ENCODE peak calls at places on chromosomes 6 and 20, in five cellular contexts. C, O, V, F and U are unnamed samples.

GRCh38 chr6:154070657-154071056 is 31.6 kb downstream of the OPRM1 start:
- DNase-seq in C (no peak), O (no peak), V (no peak), F (no peak), U (no peak)

GRCh38 chr20:25544316-25544715 is 41.0 kb downstream of the NINL start:
- DNase-seq in C (no peak), O (no peak), V (no peak), F (no peak), U (no peak)

GRCh38 chr6:13044390-13044789 is 283.9 kb downstream of the TBC1D7 start:
- DNase-seq in C (no peak), O (no peak), V (no peak), F (no peak), U (peak; percentile 61)

GRCh38 chr6:25401711-25402110 is 122.5 kb downstream of the CARMIL1 start:
- DNase-seq in C (no peak), O (no peak), V (no peak), F (no peak), U (no peak)

GRCh38 chr20:14632906-14633305 is 295.5 kb upstream of the FLRT3 start:
- DNase-seq in C (no peak), O (no peak), V (no peak), F (no peak), U (no peak)

GRCh38 chr6:31734703-31735500 is 1.4 kb downstream of the CLIC1 start:
- DNase-seq in C (peak; percentile 60), O (peak; percentile 50), V (peak; percentile 59), F (no peak), U (peak; percentile 69)

GRCh38 chr20:49956689-49957443 is 20.7 kb downstream of the RNF114 start:
- DNase-seq in C (no peak), O (no peak), V (no peak), F (no peak), U (no peak)

GRCh38 chr20:48718914-48719578 is 108.8 kb downstream of the PREX1 start:
- DNase-seq in C (no peak), O (no peak), V (no peak), F (no peak), U (no peak)

GRCh38 chr20:32969356-32970114 is 34.7 kb downstream of the SUN5 start:
- DNase-seq in C (no peak), O (no peak), V (no peak), F (no peak), U (no peak)

GRCh38 chr6:3831741-3832530 is 17.2 kb upstream of the FAM50B start:
- DNase-seq in C (no peak), O (no peak), V (no peak), F (no peak), U (no peak)

GRCh38 chr6:43953794-43954310 is 173.4 kb downstream of the MRPL14 start:
- DNase-seq in C (no peak), O (peak; percentile 35), V (peak; percentile 44), F (peak; percentile 44), U (no peak)

GRCh38 chr20:44187054-44187762 is at the start of gene JPH2:
- DNase-seq in C (no peak), O (peak; percentile 42), V (no peak), F (peak; percentile 79), U (peak; percentile 75)

GRCh38 chr6:81981812-81982211 is 229.3 kb upstream of the TENT5A start:
- DNase-seq in C (no peak), O (no peak), V (no peak), F (no peak), U (peak; percentile 18)

GRCh38 chr6:157411368-157411767 is 30.4 kb downstream of the ZDHHC14 start:
- DNase-seq in C (no peak), O (no peak), V (no peak), F (no peak), U (no peak)

GRCh38 chr6:28137458-28138020 is 4.1 kb upstream of the ZKSCAN8 start:
- DNase-seq in C (no peak), O (no peak), V (no peak), F (no peak), U (no peak)

GRCh38 chr6:28134716-28135115 is 7.0 kb upstream of the ZKSCAN8 start:
- DNase-seq in C (no peak), O (no peak), V (no peak), F (no peak), U (no peak)

GRCh38 chr6:28136585-28137457 is 4.9 kb upstream of the ZKSCAN8 start:
- DNase-seq in C (peak; percentile 75), O (peak; percentile 92), V (peak; percentile 94), F (peak; percentile 78), U (peak; percentile 51)

GRCh38 chr6:28134015-28134414 is 7.7 kb upstream of the ZKSCAN8 start:
- DNase-seq in C (no peak), O (no peak), V (no peak), F (no peak), U (no peak)

DNA sequence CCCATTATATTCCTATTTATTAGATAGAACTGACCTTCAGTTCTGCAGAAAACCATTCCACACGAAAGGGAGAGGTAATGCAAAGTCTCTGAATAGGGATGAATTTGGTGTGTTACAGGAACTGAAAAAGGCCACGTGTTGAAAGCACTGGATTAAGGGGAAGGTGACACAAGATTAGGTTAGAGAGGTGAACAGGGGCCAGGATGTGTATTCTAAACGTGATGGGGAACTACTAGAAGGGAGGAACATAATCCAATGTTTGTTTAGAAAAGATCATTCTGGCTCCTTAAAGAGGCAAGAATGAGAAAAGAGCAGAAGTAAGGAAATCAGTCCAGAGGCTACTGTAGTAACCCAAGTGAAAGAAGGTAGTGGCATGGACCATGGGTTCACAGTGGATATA is 6.3 kb upstream of the ZKSCAN8 start:
- DNase-seq in C (no peak), O (no peak), V (no peak), F (no peak), U (no peak)
- TF ChIP-seq POLR2A in C (no peak), O (no peak), V (no peak), F (no peak), U (no peak)

GRCh38 chr6:75286955-75287354 is 2.4 kb upstream of the TMEM30A start:
- DNase-seq in C (no peak), O (no peak), V (no peak), F (no peak), U (no peak)

GRCh38 chr6:75285156-75285639 is 606 bp upstream of the TMEM30A start:
- DNase-seq in C (no peak), O (no peak), V (no peak), F (no peak), U (no peak)

GRCh38 chr6:75282706-75283105 is 1.9 kb downstream of the TMEM30A start:
- DNase-seq in C (no peak), O (no peak), V (no peak), F (no peak), U (no peak)

GRCh38 chr6:75283907-75284284 is 696 bp downstream of the TMEM30A start:
- DNase-seq in C (no peak), O (no peak), V (no peak), F (no peak), U (no peak)

GRCh38 chr6:75284285-75285155 is at the start of gene TMEM30A:
- DNase-seq in C (peak; percentile 98), O (peak; percentile 98), V (peak; percentile 99), F (peak; percentile 99), U (peak; percentile 76)
- TF ChIP-seq POLR2A in C (peak; percentile 82), O (peak; percentile 90), V (peak; percentile 93), F (peak; percentile 83), U (peak; percentile 82)

DNA sequence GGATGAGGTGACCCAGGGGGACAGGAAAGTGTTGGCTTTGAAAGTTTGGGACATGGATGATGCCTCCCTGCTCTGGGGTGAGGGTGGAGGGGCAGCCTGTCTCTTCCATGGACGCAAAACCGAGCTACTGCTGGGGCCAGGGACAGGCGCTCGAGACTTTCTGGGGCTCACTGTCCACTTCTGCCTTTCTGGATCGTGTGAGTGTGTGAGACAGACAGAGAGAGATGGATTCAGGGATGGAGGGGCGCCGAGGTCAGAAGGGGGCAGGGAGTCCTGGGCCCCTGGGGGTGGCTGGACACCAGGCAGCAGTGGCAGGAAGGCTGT is 78.0 kb upstream of the GATA5 start:
- DNase-seq in C (no peak), O (no peak), V (no peak), F (no peak), U (no peak)
- TF ChIP-seq POLR2A in C (no peak), O (no peak), V (no peak), F (no peak), U (no peak)

GRCh38 chr20:52191436-52192295 is at the start of gene ZFP64:
- DNase-seq in C (peak; percentile 75), O (peak; percentile 72), V (peak; percentile 85), F (peak; percentile 32), U (peak; percentile 76)
- TF ChIP-seq POLR2A in C (no peak), O (peak; percentile 80), V (peak; percentile 73), F (no peak), U (no peak)

GRCh38 chr6:149236584-149236983 is 80.9 kb upstream of the TAB2 start:
- DNase-seq in C (no peak), O (no peak), V (no peak), F (no peak), U (no peak)
- TF ChIP-seq POLR2A in C (no peak), O (no peak), V (no peak), F (no peak), U (no peak)

GRCh38 chr20:47273591-47274235 is 82.8 kb downstream of the ZMYND8 start:
- DNase-seq in C (no peak), O (no peak), V (no peak), F (no peak), U (no peak)

GRCh38 chr20:47276251-47276650 is 80.2 kb downstream of the ZMYND8 start:
- DNase-seq in C (no peak), O (no peak), V (no peak), F (no peak), U (no peak)

GRCh38 chr20:47272893-47273590 is 83.5 kb downstream of the ZMYND8 start:
- DNase-seq in C (peak; percentile 71), O (peak; percentile 55), V (peak; percentile 56), F (peak; percentile 23), U (peak; percentile 33)

GRCh38 chr20:47275548-47275947 is 81.0 kb downstream of the ZMYND8 start:
- DNase-seq in C (no peak), O (no peak), V (no peak), F (no peak), U (no peak)

GRCh38 chr20:47274449-47275108 is 81.9 kb downstream of the ZMYND8 start:
- DNase-seq in C (no peak), O (no peak), V (no peak), F (no peak), U (peak; percentile 71)
- TF ChIP-seq POLR2A in C (no peak), O (no peak), V (no peak), F (peak; percentile 52), U (no peak)